ENCODE peak calls at places on chromosomes 11 and 22, in six cellular contexts. One of them, this sample, is unnamed.
A peak's percentile ranks its signal among the peaks of the same experiment; 100 is the strongest.

GRCh38 chr11:59829358-59829757 is 15.9 kb downstream of the CBLIF start:
- DNase-seq in NCI-H460: no peak
- DNase-seq in neuronal stem cell: no peak
- DNase-seq in stimulated activated CD8-positive, alpha-beta memory T cell treated with anti-CD3 and anti-CD28 coated beads, Interleukin-4, amount 100 ng/mL, for 4 hours: no peak
- DNase-seq in nucleus accumbens: no peak
- DNase-seq in activated T-cell treated with anti-CD3 and anti-CD28 coated beads for 1 hour: no peak
- DNase-seq in this sample: no peak

GRCh38 chr11:16312242-16312641 is 44.1 kb downstream of the SOX6 start:
- DNase-seq in NCI-H460: no peak
- DNase-seq in neuronal stem cell: no peak
- DNase-seq in stimulated activated CD8-positive, alpha-beta memory T cell treated with anti-CD3 and anti-CD28 coated beads, Interleukin-4, amount 100 ng/mL, for 4 hours: no peak
- DNase-seq in nucleus accumbens: no peak
- DNase-seq in activated T-cell treated with anti-CD3 and anti-CD28 coated beads for 1 hour: no peak
- DNase-seq in this sample: no peak

GRCh38 chr22:28544431-28544868 is 135.2 kb downstream of the TTC28 start:
- DNase-seq in NCI-H460: no peak
- DNase-seq in neuronal stem cell: no peak
- DNase-seq in stimulated activated CD8-positive, alpha-beta memory T cell treated with anti-CD3 and anti-CD28 coated beads, Interleukin-4, amount 100 ng/mL, for 4 hours: no peak
- DNase-seq in nucleus accumbens: no peak
- DNase-seq in activated T-cell treated with anti-CD3 and anti-CD28 coated beads for 1 hour: no peak
- DNase-seq in this sample: no peak

GRCh38 chr11:17354070-17354924 is 2.7 kb downstream of the NCR3LG1 start:
- DNase-seq in NCI-H460: peak; percentile 65
- DNase-seq in neuronal stem cell: peak; percentile 54
- DNase-seq in stimulated activated CD8-positive, alpha-beta memory T cell treated with anti-CD3 and anti-CD28 coated beads, Interleukin-4, amount 100 ng/mL, for 4 hours: peak; percentile 40
- DNase-seq in nucleus accumbens: no peak
- DNase-seq in activated T-cell treated with anti-CD3 and anti-CD28 coated beads for 1 hour: peak; percentile 47
- DNase-seq in this sample: no peak

GRCh38 chr11:128658499-128658898 is 35.4 kb upstream of the FLI1 start:
- DNase-seq in NCI-H460: no peak
- DNase-seq in neuronal stem cell: no peak
- DNase-seq in stimulated activated CD8-positive, alpha-beta memory T cell treated with anti-CD3 and anti-CD28 coated beads, Interleukin-4, amount 100 ng/mL, for 4 hours: no peak
- DNase-seq in nucleus accumbens: no peak
- DNase-seq in activated T-cell treated with anti-CD3 and anti-CD28 coated beads for 1 hour: no peak
- DNase-seq in this sample: no peak

GRCh38 chr11:45906965-45907591 is at the start of gene FREY1:
- DNase-seq in NCI-H460: no peak
- DNase-seq in neuronal stem cell: no peak
- DNase-seq in stimulated activated CD8-positive, alpha-beta memory T cell treated with anti-CD3 and anti-CD28 coated beads, Interleukin-4, amount 100 ng/mL, for 4 hours: no peak
- DNase-seq in nucleus accumbens: no peak
- DNase-seq in activated T-cell treated with anti-CD3 and anti-CD28 coated beads for 1 hour: no peak
- DNase-seq in this sample: no peak

GRCh38 chr11:33835143-33835878 is 56.6 kb downstream of the LMO2 start:
- DNase-seq in NCI-H460: peak; percentile 26
- DNase-seq in neuronal stem cell: no peak
- DNase-seq in stimulated activated CD8-positive, alpha-beta memory T cell treated with anti-CD3 and anti-CD28 coated beads, Interleukin-4, amount 100 ng/mL, for 4 hours: no peak
- DNase-seq in nucleus accumbens: no peak
- DNase-seq in activated T-cell treated with anti-CD3 and anti-CD28 coated beads for 1 hour: no peak
- DNase-seq in this sample: no peak

GRCh38 chr11:118180300-118180703 is 3.9 kb upstream of the SCN2B start:
- DNase-seq in NCI-H460: no peak
- DNase-seq in neuronal stem cell: peak; percentile 60
- DNase-seq in stimulated activated CD8-positive, alpha-beta memory T cell treated with anti-CD3 and anti-CD28 coated beads, Interleukin-4, amount 100 ng/mL, for 4 hours: no peak
- DNase-seq in nucleus accumbens: peak; percentile 90
- DNase-seq in activated T-cell treated with anti-CD3 and anti-CD28 coated beads for 1 hour: no peak
- DNase-seq in this sample: peak; percentile 79

GRCh38 chr11:61406067-61406466 is 13.7 kb downstream of the TMEM216 start:
- DNase-seq in NCI-H460: no peak
- DNase-seq in neuronal stem cell: no peak
- DNase-seq in stimulated activated CD8-positive, alpha-beta memory T cell treated with anti-CD3 and anti-CD28 coated beads, Interleukin-4, amount 100 ng/mL, for 4 hours: no peak
- DNase-seq in nucleus accumbens: no peak
- DNase-seq in activated T-cell treated with anti-CD3 and anti-CD28 coated beads for 1 hour: no peak
- DNase-seq in this sample: no peak

GRCh38 chr22:33006220-33006954 is 51.8 kb downstream of the SYN3 start:
- DNase-seq in NCI-H460: no peak
- DNase-seq in neuronal stem cell: no peak
- DNase-seq in stimulated activated CD8-positive, alpha-beta memory T cell treated with anti-CD3 and anti-CD28 coated beads, Interleukin-4, amount 100 ng/mL, for 4 hours: no peak
- DNase-seq in nucleus accumbens: no peak
- DNase-seq in activated T-cell treated with anti-CD3 and anti-CD28 coated beads for 1 hour: no peak
- DNase-seq in this sample: no peak

GRCh38 chr22:19844423-19845368 is 10.0 kb downstream of the GNB1L start:
- DNase-seq in NCI-H460: no peak
- DNase-seq in neuronal stem cell: no peak
- DNase-seq in stimulated activated CD8-positive, alpha-beta memory T cell treated with anti-CD3 and anti-CD28 coated beads, Interleukin-4, amount 100 ng/mL, for 4 hours: no peak
- DNase-seq in nucleus accumbens: no peak
- DNase-seq in activated T-cell treated with anti-CD3 and anti-CD28 coated beads for 1 hour: no peak
- DNase-seq in this sample: no peak

GRCh38 chr11:105942951-105943350 is 79.1 kb downstream of the MSANTD4 start:
- DNase-seq in NCI-H460: no peak
- DNase-seq in neuronal stem cell: no peak
- DNase-seq in stimulated activated CD8-positive, alpha-beta memory T cell treated with anti-CD3 and anti-CD28 coated beads, Interleukin-4, amount 100 ng/mL, for 4 hours: no peak
- DNase-seq in nucleus accumbens: no peak
- DNase-seq in activated T-cell treated with anti-CD3 and anti-CD28 coated beads for 1 hour: no peak
- DNase-seq in this sample: no peak

GRCh38 chr22:20526628-20527355 is 19.4 kb downstream of the MED15 start:
- DNase-seq in NCI-H460: no peak
- DNase-seq in neuronal stem cell: no peak
- DNase-seq in stimulated activated CD8-positive, alpha-beta memory T cell treated with anti-CD3 and anti-CD28 coated beads, Interleukin-4, amount 100 ng/mL, for 4 hours: no peak
- DNase-seq in nucleus accumbens: no peak
- DNase-seq in activated T-cell treated with anti-CD3 and anti-CD28 coated beads for 1 hour: no peak
- DNase-seq in this sample: no peak

GRCh38 chr11:132685174-132685611 is 847.1 kb downstream of the OPCML start:
- DNase-seq in NCI-H460: no peak
- DNase-seq in neuronal stem cell: no peak
- DNase-seq in stimulated activated CD8-positive, alpha-beta memory T cell treated with anti-CD3 and anti-CD28 coated beads, Interleukin-4, amount 100 ng/mL, for 4 hours: no peak
- DNase-seq in nucleus accumbens: no peak
- DNase-seq in activated T-cell treated with anti-CD3 and anti-CD28 coated beads for 1 hour: no peak
- DNase-seq in this sample: no peak